ENCODE peak calls at places on chromosome 17, in six cellular contexts. P is CD14-positive monocyte; D is activated CD8-positive, alpha-beta T cell treated with anti-CD3 and anti-CD28 coated beads, Interleukin-2, amount 10 ng/mL, durations not matched to agents 7 days and 5 days; R is NCI-H774; J is DMS53; U is myocyte. Q is an unnamed sample.

GRCh38 chr17:37024181-37024637 is 75.5 kb downstream of the AATF start:
- DNase-seq in J (no peak), P (no peak), R (no peak), D (no peak), U (no peak), Q (no peak)

GRCh38 chr17:37261286-37261685 is 114.5 kb upstream of the C17orf78 start:
- DNase-seq in J (no peak), P (no peak), U (peak), D (no peak), R (no peak), Q (peak)

GRCh38 chr17:28841901-28842281 is 699 bp downstream of the FAM222B start:
- DNase-seq in P (no peak), J (peak), R (no peak), U (no peak), D (peak), Q (no peak)

GRCh38 chr17:41061969-41062368 is 2.1 kb upstream of the KRTAP2-3 start:
- DNase-seq in D (no peak), J (no peak), R (no peak), P (no peak), U (peak), Q (no peak)

GRCh38 chr17:33154869-33155455 is 138.1 kb downstream of the ASIC2 start:
- DNase-seq in P (no peak), U (no peak), J (no peak), R (no peak), D (no peak), Q (no peak)

GRCh38 chr17:48045270-48046001 is 2.7 kb upstream of the NFE2L1 start:
- DNase-seq in R (no peak), U (peak), J (no peak), P (no peak), D (no peak), Q (no peak)

GRCh38 chr17:4199818-4200402 is 56.9 kb downstream of the CYB5D2 start:
- DNase-seq in J (peak), P (no peak), U (peak), R (no peak), D (peak), Q (peak)

GRCh38 chr17:13297198-13297597 is 279.4 kb upstream of the ELAC2 start:
- DNase-seq in R (peak), U (no peak), J (peak), D (no peak), P (no peak), Q (no peak)

GRCh38 chr17:83116311-83116771 is 36.9 kb downstream of the METRNL start:
- DNase-seq in D (no peak), R (no peak), U (no peak), P (peak), J (no peak), Q (no peak)

GRCh38 chr17:1090454-1091189 is 89.2 kb downstream of the ABR start:
- DNase-seq in D (no peak), R (no peak), U (no peak), P (no peak), J (peak), Q (no peak)

GRCh38 chr17:82238562-82239201 is 9.8 kb downstream of the SLC16A3 start:
- DNase-seq in R (peak), D (peak), U (peak), J (peak), P (peak), Q (peak)

GRCh38 chr17:53264730-53265129 is 558.0 kb upstream of the KIF2B start:
- DNase-seq in P (no peak), J (no peak), R (no peak), U (no peak), D (no peak), Q (no peak)

GRCh38 chr17:34721326-34721725 is 141.9 kb downstream of the TMEM132E start:
- DNase-seq in J (no peak), D (no peak), R (no peak), U (no peak), P (no peak), Q (no peak)

GRCh38 chr17:81465912-81466311 is 46.7 kb downstream of the ACTG1 start:
- DNase-seq in U (no peak), P (no peak), J (peak), R (peak), D (no peak), Q (no peak)

GRCh38 chr17:63364387-63364786 is 81.7 kb downstream of the CYB561 start:
- DNase-seq in U (no peak), P (no peak), J (no peak), D (no peak), R (no peak), Q (no peak)

GRCh38 chr17:27808629-27809028 is 8.3 kb upstream of the NOS2 start:
- DNase-seq in D (peak), U (no peak), P (no peak), J (peak), R (no peak), Q (no peak)

GRCh38 chr17:81978901-81979298 is 1.5 kb downstream of the ASPSCR1 start:
- DNase-seq in D (no peak), R (no peak), J (no peak), P (no peak), U (no peak), Q (no peak)

GRCh38 chr17:61279476-61280145 is 120.0 kb upstream of the TBX2 start:
- DNase-seq in P (no peak), R (no peak), U (peak), D (no peak), J (no peak), Q (no peak)

GRCh38 chr17:5809580-5810188 is 225.4 kb upstream of the NLRP1 start:
- DNase-seq in R (no peak), D (no peak), U (peak), J (peak), P (no peak), Q (no peak)

GRCh38 chr17:74732042-74732846 is 4.8 kb upstream of the RAB37 start:
- DNase-seq in J (no peak), D (no peak), R (no peak), U (no peak), P (no peak), Q (no peak)

GRCh38 chr17:71267668-71268067 is 853.2 kb upstream of the SOX9 start:
- DNase-seq in U (no peak), D (no peak), R (no peak), P (no peak), J (no peak), Q (no peak)

GRCh38 chr17:50550661-50551432 is 3.9 kb downstream of the SPATA20 start:
- DNase-seq in P (no peak), R (peak), U (peak), J (peak), D (no peak), Q (no peak)

GRCh38 chr17:79338142-79338541 is 263.5 kb downstream of the ENGASE start:
- DNase-seq in P (no peak), D (no peak), J (no peak), U (peak), R (no peak), Q (no peak)

GRCh38 chr17:1390422-1391367 is 9.3 kb downstream of the YWHAE start:
- DNase-seq in U (peak), D (no peak), P (no peak), J (no peak), R (no peak), Q (no peak)

GRCh38 chr17:59330314-59330942 is 1.0 kb upstream of the YPEL2 start:
- DNase-seq in R (peak), U (no peak), P (no peak), J (peak), D (no peak), Q (no peak)

GRCh38 chr17:77854759-77855745 is 103.5 kb upstream of the TNRC6C start:
- DNase-seq in J (no peak), U (no peak), P (no peak), D (no peak), R (no peak), Q (no peak)

GRCh38 chr17:70073326-70073725 is 1.7 kb upstream of the KCNJ16 start:
- DNase-seq in J (no peak), D (no peak), U (no peak), R (no peak), P (no peak), Q (no peak)